ENCODE peak calls at places on chromosomes 4 and X, in seven cellular contexts. C is tibial artery, P is HuH-7.5, Z is B cell, E is ecto neural progenitor cell, A is AG10803, F is non-pigmented ciliary epithelial cell. T is an unnamed sample.

GRCh38 chrX:97860206-97860605 is 976.5 kb downstream of the RPA4 start:
- DNase-seq in C (no peak), P (no peak), Z (no peak), E (peak), A (no peak), F (peak), T (no peak)

GRCh38 chrX:153984351-153985178 is 12.0 kb downstream of the TMEM187 start:
- DNase-seq in C (no peak), P (no peak), Z (no peak), E (no peak), A (no peak), F (no peak), T (no peak)

GRCh38 chrX:20019672-20020365 is 29.0 kb upstream of the BCLAF3 start:
- DNase-seq in C (no peak), P (no peak), Z (no peak), E (no peak), A (no peak), F (no peak), T (no peak)

GRCh38 chrX:100944601-100945000 is 15.9 kb upstream of the XKRX start:
- DNase-seq in C (no peak), P (no peak), Z (no peak), E (no peak), A (no peak), F (no peak), T (no peak)

GRCh38 chr4:100379583-100380105 is 138.2 kb downstream of the EMCN start:
- DNase-seq in C (no peak), P (no peak), Z (no peak), E (no peak), A (no peak), F (no peak), T (no peak)

GRCh38 chr4:62923783-62924182 is 1485.5 kb downstream of the TECRL start:
- DNase-seq in C (no peak), P (no peak), Z (no peak), E (no peak), A (no peak), F (no peak), T (no peak)

GRCh38 chr4:109499513-109499912 is 60.5 kb upstream of the MCUB start:
- DNase-seq in C (no peak), P (no peak), Z (no peak), E (no peak), A (no peak), F (no peak), T (no peak)

GRCh38 chrX:2898861-2899512 is 30.2 kb downstream of the ARSD start:
- DNase-seq in C (no peak), P (no peak), Z (no peak), E (no peak), A (no peak), F (no peak), T (peak)

GRCh38 chrX:45196701-45197100 is 4.0 kb downstream of the DIPK2B start:
- DNase-seq in C (no peak), P (no peak), Z (no peak), E (no peak), A (peak), F (no peak), T (no peak)

GRCh38 chrX:2928127-2928582 is 984 bp downstream of the ARSD start:
- DNase-seq in C (peak), P (peak), Z (no peak), E (peak), A (no peak), F (no peak), T (peak)